ENCODE peak calls at places on chromosome 17, in seven cellular contexts. One of them, this sample, is unnamed.

GRCh38 chr17:27466376-27466747 is 10.1 kb downstream of the KSR1 start:
- DNase-seq in thoracic aorta: no peak
- DNase-seq in cardiac muscle cell: no peak
- DNase-seq in Peyer's patch: peak
- DNase-seq in dorsolateral prefrontal cortex: no peak
- DNase-seq in AG10803: no peak
- DNase-seq in left ventricle myocardium inferior: no peak
- DNase-seq in this sample: no peak

GRCh38 chr17:1992541-1992940 is 32.6 kb downstream of the RTN4RL1 start:
- DNase-seq in thoracic aorta: no peak
- DNase-seq in cardiac muscle cell: no peak
- DNase-seq in left ventricle myocardium inferior: peak
- DNase-seq in AG10803: no peak
- DNase-seq in dorsolateral prefrontal cortex: peak
- DNase-seq in Peyer's patch: no peak
- DNase-seq in this sample: no peak

GRCh38 chr17:81491193-81491592 is 21.4 kb downstream of the ACTG1 start:
- DNase-seq in dorsolateral prefrontal cortex: no peak
- DNase-seq in Peyer's patch: no peak
- DNase-seq in AG10803: no peak
- DNase-seq in cardiac muscle cell: no peak
- DNase-seq in left ventricle myocardium inferior: no peak
- DNase-seq in thoracic aorta: no peak
- DNase-seq in this sample: no peak

GRCh38 chr17:45117848-45118646 is 14.3 kb downstream of the PLCD3 start:
- DNase-seq in left ventricle myocardium inferior: no peak
- DNase-seq in Peyer's patch: no peak
- DNase-seq in dorsolateral prefrontal cortex: no peak
- DNase-seq in thoracic aorta: no peak
- DNase-seq in AG10803: no peak
- DNase-seq in cardiac muscle cell: no peak
- DNase-seq in this sample: no peak

GRCh38 chr17:82647593-82648164 is 565 bp downstream of the WDR45B start:
- DNase-seq in dorsolateral prefrontal cortex: no peak
- DNase-seq in AG10803: no peak
- DNase-seq in thoracic aorta: no peak
- DNase-seq in cardiac muscle cell: peak
- DNase-seq in Peyer's patch: no peak
- DNase-seq in left ventricle myocardium inferior: no peak
- DNase-seq in this sample: no peak

GRCh38 chr17:28342313-28342712 is 6.8 kb downstream of the TNFAIP1 start:
- DNase-seq in dorsolateral prefrontal cortex: no peak
- DNase-seq in cardiac muscle cell: no peak
- DNase-seq in AG10803: no peak
- DNase-seq in Peyer's patch: no peak
- DNase-seq in left ventricle myocardium inferior: no peak
- DNase-seq in thoracic aorta: no peak
- DNase-seq in this sample: no peak

GRCh38 chr17:32960815-32961214 is 30.8 kb upstream of the SPACA3 start:
- DNase-seq in Peyer's patch: no peak
- DNase-seq in cardiac muscle cell: no peak
- DNase-seq in dorsolateral prefrontal cortex: no peak
- DNase-seq in left ventricle myocardium inferior: no peak
- DNase-seq in AG10803: peak
- DNase-seq in thoracic aorta: no peak
- DNase-seq in this sample: no peak

GRCh38 chr17:40312893-40313659 is 4.1 kb downstream of the RARA start:
- DNase-seq in AG10803: no peak
- DNase-seq in cardiac muscle cell: no peak
- DNase-seq in dorsolateral prefrontal cortex: no peak
- DNase-seq in left ventricle myocardium inferior: peak
- DNase-seq in Peyer's patch: no peak
- DNase-seq in thoracic aorta: no peak
- DNase-seq in this sample: no peak

GRCh38 chr17:3977387-3977786 is 13.2 kb upstream of the ATP2A3 start:
- DNase-seq in dorsolateral prefrontal cortex: no peak
- DNase-seq in left ventricle myocardium inferior: no peak
- DNase-seq in thoracic aorta: no peak
- DNase-seq in Peyer's patch: no peak
- DNase-seq in AG10803: no peak
- DNase-seq in cardiac muscle cell: no peak
- DNase-seq in this sample: no peak

GRCh38 chr17:50879086-50879485 is 12.9 kb upstream of the TOB1 start:
- DNase-seq in thoracic aorta: no peak
- DNase-seq in AG10803: no peak
- DNase-seq in left ventricle myocardium inferior: no peak
- DNase-seq in Peyer's patch: no peak
- DNase-seq in cardiac muscle cell: no peak
- DNase-seq in dorsolateral prefrontal cortex: no peak
- DNase-seq in this sample: no peak

DNA sequence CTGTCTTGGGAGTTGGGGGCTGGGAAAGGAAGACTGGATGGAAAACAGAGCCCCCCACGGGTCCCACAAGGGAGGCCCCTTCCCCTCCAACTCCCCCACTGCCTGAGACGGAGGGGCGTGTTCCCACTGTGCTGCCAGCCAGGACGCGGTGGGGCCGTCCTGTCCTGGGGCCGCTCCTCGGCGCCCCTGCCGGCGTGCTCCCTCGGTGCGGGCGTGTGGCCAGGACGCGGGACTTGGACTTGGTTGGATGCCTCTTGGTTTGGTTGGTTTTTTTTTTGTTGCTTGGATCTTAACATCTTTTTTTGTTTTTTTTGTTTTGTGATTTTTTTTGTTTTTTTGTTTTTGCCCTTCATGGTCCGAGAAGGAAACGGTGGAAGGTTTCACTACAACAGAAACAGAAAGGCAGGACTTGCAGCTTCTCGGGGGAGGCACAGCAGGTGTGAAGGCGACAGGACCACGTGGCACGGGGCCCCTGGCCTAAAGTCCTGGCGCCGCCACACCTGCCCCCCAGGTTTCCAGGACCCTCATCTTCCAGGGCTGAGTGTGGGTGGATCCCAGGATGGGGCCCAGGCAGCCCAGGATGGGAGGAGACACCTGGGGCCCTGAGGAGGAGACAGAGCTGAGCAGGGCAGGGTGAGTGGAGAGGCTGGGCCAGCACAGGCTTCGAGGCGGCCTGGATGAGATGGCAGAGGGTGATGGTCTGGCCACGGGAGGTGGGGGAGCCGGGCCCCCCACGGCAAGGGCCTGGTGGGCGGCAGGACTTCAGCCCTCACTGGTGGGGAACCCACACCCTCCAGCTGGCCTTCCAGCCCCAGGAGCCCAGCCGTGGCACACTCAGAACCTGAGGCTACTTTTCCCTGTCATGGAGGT is 16.1 kb downstream of the ENGASE start:
- DNase-seq in thoracic aorta: no peak
- DNase-seq in Peyer's patch: no peak
- DNase-seq in dorsolateral prefrontal cortex: no peak
- DNase-seq in AG10803: no peak
- DNase-seq in cardiac muscle cell: peak
- DNase-seq in left ventricle myocardium inferior: no peak
- DNase-seq in this sample: no peak
- TF ChIP-seq CTCF in thoracic aorta: peak
- TF ChIP-seq CTCF in Peyer's patch: peak
- TF ChIP-seq CTCF in dorsolateral prefrontal cortex: peak
- TF ChIP-seq CTCF in AG10803: peak
- TF ChIP-seq CTCF in cardiac muscle cell: peak
- TF ChIP-seq CTCF in left ventricle myocardium inferior: peak
- TF ChIP-seq CTCF in this sample: no peak

DNA sequence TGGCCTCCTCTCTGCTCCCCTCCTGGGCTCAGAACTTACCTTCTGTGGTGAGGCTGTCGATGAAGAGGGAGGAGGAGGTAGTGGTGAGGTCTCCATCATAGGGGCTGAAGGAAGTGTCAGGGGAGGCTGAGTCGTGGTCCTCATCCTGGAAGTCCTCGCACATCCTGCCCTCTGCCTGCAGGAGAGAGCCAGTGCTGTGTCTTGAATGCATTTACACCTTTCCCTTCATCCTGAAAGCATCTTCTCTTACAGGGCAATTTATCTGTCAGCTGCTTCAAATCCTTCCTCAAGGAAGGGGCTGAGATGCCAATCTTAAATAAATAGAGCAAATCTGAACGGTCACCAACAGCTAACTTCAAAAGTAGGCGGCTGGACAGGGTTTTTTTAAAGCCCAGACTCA is 73.6 kb downstream of the PLXDC1 start:
- DNase-seq in cardiac muscle cell: no peak
- DNase-seq in thoracic aorta: no peak
- DNase-seq in AG10803: no peak
- DNase-seq in left ventricle myocardium inferior: no peak
- DNase-seq in Peyer's patch: no peak
- DNase-seq in dorsolateral prefrontal cortex: no peak
- DNase-seq in this sample: no peak
- TF ChIP-seq CTCF in cardiac muscle cell: no peak
- TF ChIP-seq CTCF in thoracic aorta: no peak
- TF ChIP-seq CTCF in AG10803: no peak
- TF ChIP-seq CTCF in left ventricle myocardium inferior: no peak
- TF ChIP-seq CTCF in Peyer's patch: no peak
- TF ChIP-seq CTCF in dorsolateral prefrontal cortex: no peak
- TF ChIP-seq CTCF in this sample: no peak

DNA sequence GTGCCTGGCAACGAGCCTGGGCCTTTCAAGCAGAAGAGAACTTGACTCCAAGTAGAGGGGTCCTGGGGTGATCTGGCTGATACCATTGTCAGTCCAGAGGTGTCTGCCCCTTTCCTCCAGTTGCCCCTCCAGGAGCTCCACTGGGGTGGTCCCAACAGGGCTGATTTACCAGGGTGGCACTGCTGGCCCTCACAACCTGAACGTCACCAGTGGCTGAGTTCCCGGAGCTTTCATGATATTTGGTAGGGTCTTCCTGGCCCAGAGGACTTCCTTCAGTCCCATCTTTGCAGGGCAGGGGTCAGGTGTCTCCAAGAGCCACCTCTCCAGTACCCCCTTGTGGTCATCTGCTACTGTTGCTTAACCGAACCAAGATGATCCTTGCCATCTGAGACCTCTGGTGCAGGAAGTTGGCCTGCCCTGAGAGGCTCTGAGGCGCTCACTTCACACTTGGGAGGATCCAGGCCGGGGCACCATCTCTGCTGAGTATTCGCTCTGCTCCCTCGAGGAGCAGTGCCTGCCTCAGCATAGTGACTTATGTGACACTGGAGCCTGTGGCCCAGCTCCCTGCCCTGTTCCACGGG is 3.5 kb downstream of the LIMD2 start:
- DNase-seq in left ventricle myocardium inferior: no peak
- DNase-seq in AG10803: peak
- DNase-seq in Peyer's patch: peak
- DNase-seq in dorsolateral prefrontal cortex: no peak
- DNase-seq in cardiac muscle cell: peak
- DNase-seq in thoracic aorta: no peak
- DNase-seq in this sample: no peak
- TF ChIP-seq CTCF in left ventricle myocardium inferior: peak
- TF ChIP-seq CTCF in AG10803: peak
- TF ChIP-seq CTCF in Peyer's patch: peak
- TF ChIP-seq CTCF in dorsolateral prefrontal cortex: peak
- TF ChIP-seq CTCF in cardiac muscle cell: peak
- TF ChIP-seq CTCF in thoracic aorta: peak
- TF ChIP-seq CTCF in this sample: peak

GRCh38 chr17:60586288-60586974 is 13.6 kb upstream of the PPM1D start:
- DNase-seq in cardiac muscle cell: no peak
- DNase-seq in dorsolateral prefrontal cortex: no peak
- DNase-seq in AG10803: peak
- DNase-seq in Peyer's patch: no peak
- DNase-seq in left ventricle myocardium inferior: no peak
- DNase-seq in thoracic aorta: no peak
- DNase-seq in this sample: no peak
- TF ChIP-seq CTCF in cardiac muscle cell: peak
- TF ChIP-seq CTCF in dorsolateral prefrontal cortex: peak
- TF ChIP-seq CTCF in AG10803: peak
- TF ChIP-seq CTCF in Peyer's patch: no peak
- TF ChIP-seq CTCF in left ventricle myocardium inferior: peak
- TF ChIP-seq CTCF in thoracic aorta: no peak
- TF ChIP-seq CTCF in this sample: no peak